ENCODE peak calls at places on chromosomes 4 and X, in ten cellular contexts. D, C, Q, B, M, V, N, Y, P and H are unnamed samples.
A peak's percentile ranks its signal among the peaks of the same experiment; 100 is the strongest.

GRCh38 chr4:39526810-39527295 is 386 bp downstream of the UGDH start:
- DNase-seq in P (no peak), C (no peak), B (no peak), V (no peak), N (peak; percentile 54), Y (peak; percentile 41), Q (no peak), D (no peak), M (no peak), H (no peak)

GRCh38 chr4:169220854-169221311 is 49.9 kb downstream of the SH3RF1 start:
- DNase-seq in D (no peak), B (no peak), M (no peak), Q (no peak), P (no peak), Y (no peak), V (no peak), N (no peak), C (no peak), H (no peak)

GRCh38 chrX:105765691-105766090 is 56.6 kb upstream of the NRK start:
- DNase-seq in Y (no peak), V (no peak), C (no peak), N (no peak), M (no peak), P (peak; percentile 0), Q (no peak), D (no peak), B (no peak), H (no peak)

GRCh38 chr4:138952405-138952804 is 63.2 kb upstream of the NOCT start:
- DNase-seq in M (no peak), B (no peak), D (no peak), V (no peak), C (no peak), Y (peak; percentile 51), N (peak; percentile 12), P (no peak), Q (peak; percentile 15), H (peak; percentile 10)

GRCh38 chr4:48184891-48185290 is 50.8 kb upstream of the TXK start:
- DNase-seq in Y (no peak), N (no peak), B (no peak), Q (no peak), V (no peak), P (no peak), D (no peak), C (no peak), M (no peak), H (no peak)

GRCh38 chrX:6685489-6685888 is 150.6 kb upstream of the VCX3A start:
- DNase-seq in M (no peak), D (no peak), V (no peak), C (peak; percentile 31), P (no peak), N (no peak), Q (no peak), B (no peak), Y (no peak), H (no peak)

GRCh38 chr4:73019462-73020047 is 50.0 kb downstream of the COX18 start:
- DNase-seq in N (no peak), Y (peak; percentile 4), C (no peak), D (peak; percentile 78), M (no peak), Q (no peak), B (no peak), P (peak; percentile 49), V (no peak), H (peak; percentile 14)

GRCh38 chrX:105221374-105221773 is 880 bp upstream of the TEX13A start:
- DNase-seq in V (no peak), Y (no peak), P (no peak), N (no peak), C (no peak), D (no peak), Q (no peak), B (no peak), M (no peak), H (no peak)

GRCh38 chrX:10597871-10598270 is 22.5 kb downstream of the MID1 start:
- DNase-seq in Y (peak; percentile 19), V (no peak), N (no peak), B (peak; percentile 11), C (peak; percentile 29), Q (no peak), P (peak; percentile 34), M (no peak), D (peak; percentile 66), H (peak; percentile 56)

GRCh38 chr4:48910511-48910910 is 3.9 kb upstream of the OCIAD2 start:
- DNase-seq in B (no peak), Q (no peak), N (no peak), V (no peak), Y (no peak), D (no peak), P (no peak), C (no peak), M (no peak), H (no peak)

GRCh38 chrX:123138473-123138872 is 45.6 kb upstream of the GRIA3 start:
- DNase-seq in B (no peak), P (no peak), C (no peak), N (no peak), Q (no peak), D (no peak), M (no peak), Y (no peak), V (no peak), H (no peak)

GRCh38 chr4:27986476-27986875 is 1125.8 kb downstream of the STIM2 start:
- DNase-seq in P (no peak), V (no peak), Q (no peak), Y (no peak), N (no peak), M (no peak), C (no peak), B (no peak), D (no peak), H (no peak)

GRCh38 chr4:84632092-84632491 is 49.2 kb downstream of the CDS1 start:
- DNase-seq in Y (peak; percentile 4), M (no peak), D (no peak), N (no peak), C (no peak), P (peak; percentile 76), Q (no peak), V (no peak), B (no peak), H (no peak)

GRCh38 chrX:24148118-24148517 is 1.4 kb upstream of the ZFX start:
- DNase-seq in Q (no peak), M (no peak), V (no peak), D (peak; percentile 24), P (no peak), B (no peak), N (no peak), C (no peak), Y (no peak), H (no peak)

GRCh38 chrX:129108936-129109335 is 414.4 kb downstream of the SMARCA1 start:
- DNase-seq in N (no peak), C (no peak), V (no peak), Y (no peak), Q (no peak), M (no peak), D (no peak), B (no peak), P (no peak), H (no peak)

GRCh38 chrX:68708503-68709290 is 61.2 kb downstream of the STARD8 start:
- DNase-seq in N (no peak), D (no peak), Y (peak; percentile 19), V (no peak), M (no peak), Q (no peak), P (no peak), C (no peak), B (no peak), H (no peak)

GRCh38 chr4:41287005-41287404 is 30.3 kb downstream of the UCHL1 start:
- DNase-seq in C (no peak), P (no peak), N (no peak), M (no peak), B (no peak), D (peak; percentile 28), Y (no peak), V (no peak), Q (no peak), H (no peak)

GRCh38 chr4:133149364-133149695 is 236 bp downstream of the PCDH10 start:
- DNase-seq in Q (no peak), V (no peak), B (no peak), Y (no peak), M (no peak), P (no peak), D (no peak), C (no peak), N (no peak), H (no peak)

GRCh38 chr4:168848112-168848511 is 161.9 kb downstream of the CBR4 start:
- DNase-seq in Y (no peak), M (no peak), P (no peak), C (no peak), D (peak; percentile 35), N (no peak), B (no peak), Q (no peak), V (no peak), H (no peak)

GRCh38 chr4:101806914-101807313 is 16.4 kb downstream of the BANK1 start:
- DNase-seq in D (no peak), Q (no peak), M (no peak), Y (no peak), P (peak; percentile 34), C (no peak), V (no peak), B (peak; percentile 77), N (no peak), H (no peak)

GRCh38 chrX:153520286-153520917 is 3.0 kb downstream of the ATP2B3 start:
- DNase-seq in V (no peak), Q (no peak), B (no peak), M (no peak), C (no peak), N (no peak), Y (no peak), D (no peak), P (no peak), H (no peak)

GRCh38 chrX:150363561-150364346 is 637 bp downstream of the MAMLD1 start:
- DNase-seq in B (no peak), V (no peak), D (peak; percentile 61), M (peak; percentile 47), C (no peak), Y (peak; percentile 56), Q (no peak), N (peak; percentile 30), P (no peak), H (peak; percentile 49)

GRCh38 chr4:27759621-27760020 is 899.0 kb downstream of the STIM2 start:
- DNase-seq in B (no peak), C (no peak), D (no peak), V (no peak), Y (no peak), M (no peak), Q (no peak), P (no peak), N (no peak), H (no peak)

GRCh38 chrX:39654183-39654925 is 443.4 kb downstream of the BCOR start:
- DNase-seq in V (no peak), N (no peak), B (no peak), Y (no peak), P (no peak), M (no peak), C (no peak), Q (no peak), D (no peak), H (no peak)

GRCh38 chr4:143186202-143186601 is 1.5 kb downstream of the USP38 start:
- DNase-seq in B (no peak), N (no peak), D (no peak), P (no peak), Q (no peak), M (no peak), V (no peak), C (no peak), Y (no peak), H (no peak)

GRCh38 chrX:108001218-108001814 is 19.1 kb upstream of the TEX13B start:
- DNase-seq in P (peak; percentile 16), N (peak; percentile 10), C (no peak), M (no peak), B (no peak), Y (peak; percentile 27), Q (no peak), D (peak; percentile 63), V (no peak), H (peak; percentile 24)

GRCh38 chr4:2341261-2341841 is 77.1 kb downstream of the ZFYVE28 start:
- DNase-seq in D (no peak), P (no peak), Y (peak; percentile 0), B (no peak), N (no peak), V (no peak), C (peak; percentile 14), M (no peak), Q (no peak), H (no peak)

GRCh38 chr4:10013722-10014121 is 7.6 kb downstream of the SLC2A9 start:
- DNase-seq in Y (peak; percentile 72), N (peak; percentile 41), M (peak; percentile 62), C (peak; percentile 78), D (peak; percentile 71), V (no peak), B (no peak), Q (peak; percentile 29), P (peak; percentile 38), H (peak; percentile 72)